ENCODE peak calls at places on chromosomes 4 and X, in four cellular contexts. One of them, this sample, is unnamed.
A peak's percentile ranks its signal among the peaks of the same experiment; 100 is the strongest.

GRCh38 chr4:90189128-90189527 is 61.9 kb downstream of the CCSER1 start:
- DNase-seq in CD8-positive, alpha-beta T cell: no peak
- DNase-seq in AG10803: no peak
- DNase-seq in PC-3: no peak
- DNase-seq in this sample: no peak

GRCh38 chr4:153154010-153154975 is 50.0 kb upstream of the TRIM2 start:
- DNase-seq in CD8-positive, alpha-beta T cell: no peak
- DNase-seq in AG10803: peak; percentile 47
- DNase-seq in PC-3: peak; percentile 51
- DNase-seq in this sample: peak; percentile 85

GRCh38 chr4:40918330-40918729 is 168.6 kb downstream of the NSUN7 start:
- DNase-seq in CD8-positive, alpha-beta T cell: no peak
- DNase-seq in AG10803: peak; percentile 92
- DNase-seq in PC-3: peak; percentile 65
- DNase-seq in this sample: no peak

GRCh38 chr4:13919021-13919441 is 291.5 kb upstream of the BOD1L1 start:
- DNase-seq in CD8-positive, alpha-beta T cell: no peak
- DNase-seq in AG10803: peak; percentile 99
- DNase-seq in PC-3: no peak
- DNase-seq in this sample: no peak

GRCh38 chr4:53476232-53477037 is 99.0 kb downstream of the FIP1L1 start:
- DNase-seq in CD8-positive, alpha-beta T cell: no peak
- DNase-seq in AG10803: peak; percentile 100
- DNase-seq in PC-3: peak; percentile 46
- DNase-seq in this sample: no peak

GRCh38 chr4:5882947-5883346 is 9.9 kb downstream of the CRMP1 start:
- DNase-seq in CD8-positive, alpha-beta T cell: no peak
- DNase-seq in AG10803: no peak
- DNase-seq in PC-3: peak; percentile 8
- DNase-seq in this sample: no peak

GRCh38 chrX:120310861-120311631 is at the start of gene TMEM255A:
- DNase-seq in CD8-positive, alpha-beta T cell: no peak
- DNase-seq in AG10803: no peak
- DNase-seq in PC-3: no peak
- DNase-seq in this sample: no peak

GRCh38 chrX:112197845-112198244 is 115.3 kb upstream of the TRPC5 start:
- DNase-seq in CD8-positive, alpha-beta T cell: no peak
- DNase-seq in AG10803: no peak
- DNase-seq in PC-3: no peak
- DNase-seq in this sample: no peak

GRCh38 chr4:138178566-138178965 is 63.6 kb downstream of the SLC7A11 start:
- DNase-seq in CD8-positive, alpha-beta T cell: no peak
- DNase-seq in AG10803: no peak
- DNase-seq in PC-3: peak; percentile 19
- DNase-seq in this sample: peak; percentile 25

This sample was measured in RKO.